ENCODE peak calls at places on chromosome 19, in seven cellular contexts. One of them, this sample, is unnamed.
A peak's percentile ranks its signal among the peaks of the same experiment; 100 is the strongest.

GRCh38 chr19:24033962-24034342 is 53.0 kb upstream of the ZNF254 start:
- DNase-seq in hepatocyte: peak; percentile 73
- DNase-seq in neural progenitor cell: peak; percentile 46
- DNase-seq in GM23338: peak; percentile 50
- DNase-seq in MM.1S: no peak
- DNase-seq in PC-3: peak; percentile 53
- DNase-seq in HCT116: no peak
- DNase-seq in this sample: peak; percentile 89

GRCh38 chr19:56918682-56919307 is 78.3 kb upstream of the PEG3 start:
- DNase-seq in HCT116: no peak
- DNase-seq in MM.1S: no peak
- DNase-seq in neural progenitor cell: no peak
- DNase-seq in PC-3: no peak
- DNase-seq in GM23338: no peak
- DNase-seq in hepatocyte: no peak
- DNase-seq in this sample: no peak

GRCh38 chr19:51799998-51800848 is 5.3 kb downstream of the FPR3 start:
- DNase-seq in HCT116: no peak
- DNase-seq in neural progenitor cell: no peak
- DNase-seq in hepatocyte: no peak
- DNase-seq in PC-3: no peak
- DNase-seq in GM23338: no peak
- DNase-seq in MM.1S: no peak
- DNase-seq in this sample: no peak

GRCh38 chr19:48496959-48497727 is 14.5 kb downstream of the LMTK3 start:
- DNase-seq in GM23338: peak; percentile 6
- DNase-seq in PC-3: no peak
- DNase-seq in MM.1S: no peak
- DNase-seq in hepatocyte: no peak
- DNase-seq in neural progenitor cell: no peak
- DNase-seq in HCT116: no peak
- DNase-seq in this sample: no peak

GRCh38 chr19:7778081-7778480 is 15.0 kb downstream of the CLEC4M start:
- DNase-seq in GM23338: no peak
- DNase-seq in PC-3: no peak
- DNase-seq in hepatocyte: no peak
- DNase-seq in HCT116: no peak
- DNase-seq in MM.1S: no peak
- DNase-seq in neural progenitor cell: no peak
- DNase-seq in this sample: no peak

GRCh38 chr19:13022859-13023636 is 27.8 kb downstream of the NFIX start:
- DNase-seq in HCT116: no peak
- DNase-seq in neural progenitor cell: peak; percentile 77
- DNase-seq in MM.1S: peak; percentile 73
- DNase-seq in PC-3: peak; percentile 94
- DNase-seq in hepatocyte: peak; percentile 78
- DNase-seq in GM23338: peak; percentile 77
- DNase-seq in this sample: peak; percentile 96

GRCh38 chr19:15616183-15616582 is 1.2 kb downstream of the CYP4F8 start:
- DNase-seq in PC-3: no peak
- DNase-seq in MM.1S: no peak
- DNase-seq in HCT116: no peak
- DNase-seq in neural progenitor cell: no peak
- DNase-seq in hepatocyte: no peak
- DNase-seq in GM23338: no peak
- DNase-seq in this sample: no peak

GRCh38 chr19:13842294-13843103 is 34.4 kb upstream of the NANOS3 start:
- DNase-seq in GM23338: no peak
- DNase-seq in PC-3: peak; percentile 83
- DNase-seq in HCT116: no peak
- DNase-seq in hepatocyte: peak; percentile 93
- DNase-seq in neural progenitor cell: peak; percentile 63
- DNase-seq in MM.1S: peak; percentile 61
- DNase-seq in this sample: peak; percentile 86

GRCh38 chr19:51735759-51736449 is 12.1 kb upstream of the HAS1 start:
- DNase-seq in HCT116: no peak
- DNase-seq in GM23338: no peak
- DNase-seq in hepatocyte: no peak
- DNase-seq in MM.1S: no peak
- DNase-seq in neural progenitor cell: no peak
- DNase-seq in PC-3: no peak
- DNase-seq in this sample: peak; percentile 66

GRCh38 chr19:18858906-18859646 is 27.3 kb downstream of the UPF1 start:
- DNase-seq in hepatocyte: no peak
- DNase-seq in neural progenitor cell: no peak
- DNase-seq in HCT116: no peak
- DNase-seq in MM.1S: no peak
- DNase-seq in GM23338: no peak
- DNase-seq in PC-3: no peak
- DNase-seq in this sample: no peak

GRCh38 chr19:45901912-45902650 is at the start of gene MYPOP:
- DNase-seq in neural progenitor cell: peak; percentile 66
- DNase-seq in HCT116: no peak
- DNase-seq in PC-3: no peak
- DNase-seq in GM23338: peak; percentile 59
- DNase-seq in hepatocyte: peak; percentile 57
- DNase-seq in MM.1S: no peak
- DNase-seq in this sample: peak; percentile 40

GRCh38 chr19:5395996-5396939 is 55.7 kb upstream of the PTPRS start:
- DNase-seq in MM.1S: no peak
- DNase-seq in GM23338: peak; percentile 53
- DNase-seq in PC-3: no peak
- DNase-seq in HCT116: no peak
- DNase-seq in hepatocyte: no peak
- DNase-seq in neural progenitor cell: peak; percentile 65
- DNase-seq in this sample: no peak

GRCh38 chr19:5395541-5395940 is 54.9 kb upstream of the PTPRS start:
- DNase-seq in GM23338: no peak
- DNase-seq in MM.1S: no peak
- DNase-seq in neural progenitor cell: peak; percentile 23
- DNase-seq in PC-3: peak; percentile 14
- DNase-seq in HCT116: no peak
- DNase-seq in hepatocyte: no peak
- DNase-seq in this sample: peak; percentile 47

GRCh38 chr19:5396963-5397362 is 56.4 kb upstream of the PTPRS start:
- DNase-seq in GM23338: no peak
- DNase-seq in HCT116: no peak
- DNase-seq in hepatocyte: no peak
- DNase-seq in PC-3: no peak
- DNase-seq in MM.1S: no peak
- DNase-seq in neural progenitor cell: no peak
- DNase-seq in this sample: no peak

GRCh38 chr19:5398693-5399057 is 56.5 kb upstream of the ZNRF4 start:
- DNase-seq in PC-3: no peak
- DNase-seq in GM23338: no peak
- DNase-seq in neural progenitor cell: no peak
- DNase-seq in MM.1S: no peak
- DNase-seq in HCT116: no peak
- DNase-seq in hepatocyte: no peak
- DNase-seq in this sample: no peak

GRCh38 chr19:5397804-5398692 is 57.2 kb upstream of the ZNRF4 start:
- DNase-seq in GM23338: peak; percentile 94
- DNase-seq in HCT116: no peak
- DNase-seq in hepatocyte: peak; percentile 43
- DNase-seq in PC-3: peak; percentile 37
- DNase-seq in neural progenitor cell: peak; percentile 96
- DNase-seq in MM.1S: no peak
- DNase-seq in this sample: peak; percentile 55
- TF ChIP-seq EZH2phosphoT487 in GM23338: no peak
- TF ChIP-seq EZH2phosphoT487 in HCT116: no peak
- TF ChIP-seq EZH2phosphoT487 in hepatocyte: no peak
- TF ChIP-seq EZH2phosphoT487 in PC-3: no peak
- TF ChIP-seq EZH2phosphoT487 in neural progenitor cell: no peak
- TF ChIP-seq EZH2phosphoT487 in MM.1S: no peak
- TF ChIP-seq EZH2phosphoT487 in this sample: no peak

DNA sequence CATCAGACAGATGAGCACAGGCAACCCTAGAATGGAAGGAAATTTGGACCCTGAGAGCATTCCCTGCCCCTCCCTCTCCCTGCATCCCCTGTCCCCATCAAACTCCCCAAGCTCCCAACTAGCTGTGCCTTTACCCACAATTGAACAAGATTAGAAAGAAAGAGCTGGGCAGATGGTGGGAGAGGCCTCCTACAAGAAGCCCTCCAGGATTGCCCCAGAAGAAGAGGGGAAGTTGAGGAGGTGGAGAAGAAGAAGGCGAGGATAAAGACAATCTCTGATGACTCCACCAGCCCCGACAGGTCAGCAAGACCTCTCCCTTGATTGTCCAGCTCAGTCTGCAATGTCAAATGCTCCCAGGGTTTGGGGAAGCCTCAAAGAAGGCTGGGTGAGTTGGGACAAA is 11.9 kb downstream of the UNC13A start:
- DNase-seq in PC-3: no peak
- DNase-seq in hepatocyte: no peak
- DNase-seq in MM.1S: no peak
- DNase-seq in GM23338: no peak
- DNase-seq in neural progenitor cell: no peak
- DNase-seq in HCT116: no peak
- DNase-seq in this sample: no peak
- H3K27ac ChIP-seq in PC-3: no peak overlapping the region
- H3K27ac ChIP-seq in hepatocyte: no peak overlapping the region
- H3K27ac ChIP-seq in MM.1S: no peak overlapping the region
- H3K27ac ChIP-seq in GM23338: no peak overlapping the region
- H3K27ac ChIP-seq in neural progenitor cell: no peak overlapping the region
- H3K27ac ChIP-seq in HCT116: no peak overlapping the region
- H3K27ac ChIP-seq in this sample: no peak overlapping the region

GRCh38 chr19:41916033-41916424 is 12.2 kb downstream of the ERFL start:
- DNase-seq in GM23338: no peak
- DNase-seq in MM.1S: no peak
- DNase-seq in neural progenitor cell: no peak
- DNase-seq in PC-3: no peak
- DNase-seq in HCT116: no peak
- DNase-seq in hepatocyte: no peak
- DNase-seq in this sample: no peak

GRCh38 chr19:41914191-41914834 is 13.9 kb downstream of the ERFL start:
- DNase-seq in PC-3: no peak
- DNase-seq in MM.1S: no peak
- DNase-seq in GM23338: no peak
- DNase-seq in hepatocyte: no peak
- DNase-seq in HCT116: no peak
- DNase-seq in neural progenitor cell: no peak
- DNase-seq in this sample: no peak

GRCh38 chr19:41913476-41914190 is 14.6 kb downstream of the ERFL start:
- DNase-seq in PC-3: no peak
- DNase-seq in GM23338: peak; percentile 74
- DNase-seq in MM.1S: no peak
- DNase-seq in neural progenitor cell: no peak
- DNase-seq in HCT116: no peak
- DNase-seq in hepatocyte: no peak
- DNase-seq in this sample: no peak

GRCh38 chr19:41914906-41915247 is 13.4 kb downstream of the ERFL start:
- DNase-seq in HCT116: no peak
- DNase-seq in hepatocyte: no peak
- DNase-seq in PC-3: no peak
- DNase-seq in MM.1S: no peak
- DNase-seq in neural progenitor cell: no peak
- DNase-seq in GM23338: peak; percentile 45
- DNase-seq in this sample: peak; percentile 37

DNA sequence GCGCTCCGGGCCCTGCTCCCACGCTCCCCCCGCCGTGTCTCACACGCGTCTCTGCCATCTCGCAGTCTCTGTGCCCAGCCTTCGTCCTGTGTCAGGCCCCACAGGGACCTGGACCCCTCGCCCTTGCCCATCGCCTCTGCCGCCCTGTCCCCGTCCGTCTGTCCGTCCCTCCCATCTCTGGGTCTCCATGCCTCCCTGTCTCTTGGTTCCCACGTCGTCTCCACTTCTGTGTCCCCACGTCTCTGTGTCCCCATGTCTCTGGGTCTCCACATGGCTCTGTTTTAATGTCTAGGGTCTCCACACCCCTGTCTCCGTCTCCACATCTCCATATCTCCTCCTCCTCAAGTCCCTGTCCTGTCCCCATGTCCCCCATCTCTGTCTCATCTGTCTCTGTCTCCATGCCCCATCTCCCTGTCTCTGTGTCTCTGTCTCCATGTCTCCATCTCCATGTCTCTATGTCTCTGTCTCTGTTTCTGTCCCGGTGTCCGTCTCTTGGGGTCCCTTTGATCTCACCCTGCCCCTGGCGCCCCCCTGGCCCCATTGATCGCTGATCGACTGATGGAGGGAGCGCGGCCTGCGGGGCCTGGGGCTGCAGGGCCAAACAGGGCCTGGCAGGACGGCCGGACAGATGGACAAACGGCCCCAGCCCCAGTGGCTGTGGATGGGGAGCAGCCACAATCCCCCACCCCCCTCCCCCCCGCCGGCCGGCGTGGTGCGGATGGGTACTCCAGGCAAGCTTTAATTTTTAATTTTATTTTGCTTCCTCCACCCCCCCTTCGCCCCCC is 12.8 kb downstream of the ERFL start:
- DNase-seq in neural progenitor cell: no peak
- DNase-seq in GM23338: no peak
- DNase-seq in PC-3: no peak
- DNase-seq in MM.1S: no peak
- DNase-seq in HCT116: no peak
- DNase-seq in hepatocyte: no peak
- DNase-seq in this sample: no peak
- H3K27me3 ChIP-seq in neural progenitor cell: peaks cover 100% of the 10 kb centered on the region
- H3K27me3 ChIP-seq in GM23338: peaks cover 100% of the 10 kb centered on the region
- H3K27me3 ChIP-seq in PC-3: peaks cover 28% of the 10 kb centered on the region
- H3K27me3 ChIP-seq in MM.1S: peaks cover 67% of the 10 kb centered on the region
- H3K27me3 ChIP-seq in HCT116: no peaks in the 10 kb centered on the region
- H3K27me3 ChIP-seq in hepatocyte: peaks cover 71% of the 10 kb centered on the region
- H3K27me3 ChIP-seq in this sample: peaks cover 51% of the 10 kb centered on the region

DNA sequence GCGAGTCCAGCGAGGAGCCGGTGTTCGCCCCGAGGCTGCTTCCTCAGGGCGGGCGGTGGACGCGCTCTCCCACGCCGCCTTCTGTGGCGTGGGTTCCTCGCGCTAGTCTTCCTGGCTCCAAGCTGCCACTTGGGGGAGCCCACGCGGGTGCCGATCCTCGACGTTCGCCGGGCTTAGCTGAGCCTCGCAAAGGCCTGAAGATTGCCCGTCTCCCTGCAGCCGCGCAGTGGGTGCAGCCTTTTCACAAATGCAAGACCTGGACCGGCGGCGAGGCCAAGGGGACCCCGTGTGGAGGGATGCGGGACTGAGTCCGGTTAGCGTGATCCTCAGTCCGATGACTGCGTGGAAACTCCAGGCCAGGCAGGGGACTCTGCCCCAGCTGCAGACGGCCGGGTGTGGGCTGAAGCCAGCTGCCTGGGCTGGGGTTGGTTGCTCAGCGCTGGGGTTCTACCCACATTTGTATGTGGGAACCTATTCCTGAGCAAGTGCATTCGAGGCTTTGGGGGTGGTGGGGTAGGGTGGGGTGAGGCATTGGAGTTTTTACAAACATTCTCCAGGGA is 16.6 kb upstream of the LRP3 start:
- DNase-seq in PC-3: peak; percentile 39
- DNase-seq in GM23338: peak; percentile 61
- DNase-seq in MM.1S: no peak
- DNase-seq in HCT116: no peak
- DNase-seq in hepatocyte: peak; percentile 86
- DNase-seq in neural progenitor cell: peak; percentile 79
- DNase-seq in this sample: peak; percentile 90
- TF ChIP-seq EZH2phosphoT487 in PC-3: no peak
- TF ChIP-seq EZH2phosphoT487 in GM23338: no peak
- TF ChIP-seq EZH2phosphoT487 in MM.1S: no peak
- TF ChIP-seq EZH2phosphoT487 in HCT116: no peak
- TF ChIP-seq EZH2phosphoT487 in hepatocyte: no peak
- TF ChIP-seq EZH2phosphoT487 in neural progenitor cell: no peak
- TF ChIP-seq EZH2phosphoT487 in this sample: no peak

This sample was measured in GM23248.